ENCODE peak calls at places on chromosomes 12 and 14, in nine cellular contexts. J is endothelial cell of umbilical vein; Z is mammary epithelial cell; F is naive thymus-derived CD8-positive, alpha-beta T cell; O is RPMI7951; I is NCI-H2081; W is epithelial cell of proximal tubule; Q is iris pigment epithelial cell; V is Kasumi-1. M is an unnamed sample.

GRCh38 chr14:93047661-93048060 is 68.1 kb downstream of the ITPK1 start:
- DNase-seq in J (peak; percentile 19), Z (no peak), F (no peak), O (no peak), I (no peak), W (no peak), Q (no peak), V (no peak), M (no peak)

GRCh38 chr14:58765375-58765774 is 127.6 kb downstream of the DACT1 start:
- DNase-seq in J (no peak), Z (no peak), F (no peak), O (no peak), I (no peak), W (no peak), Q (no peak), V (no peak), M (no peak)

GRCh38 chr14:101457936-101458535 is 103.3 kb upstream of the DIO3 start:
- DNase-seq in J (no peak), Z (no peak), F (no peak), O (no peak), I (no peak), W (no peak), Q (no peak), V (no peak), M (no peak)

GRCh38 chr14:31205681-31206535 is 1.7 kb downstream of the HECTD1 start:
- DNase-seq in J (peak; percentile 39), Z (peak; percentile 36), F (no peak), O (peak; percentile 58), I (peak; percentile 6), W (no peak), Q (peak; percentile 88), V (peak; percentile 23), M (no peak)

GRCh38 chr14:69716483-69717187 is 50.3 kb upstream of the SRSF5 start:
- DNase-seq in J (peak; percentile 87), Z (peak; percentile 97), F (no peak), O (peak; percentile 83), I (no peak), W (peak; percentile 95), Q (peak; percentile 100), V (no peak), M (no peak)

GRCh38 chr12:1630081-1630826 is 1.2 kb downstream of the WNT5B start:
- DNase-seq in J (no peak), Z (no peak), F (no peak), O (peak; percentile 33), I (peak; percentile 64), W (no peak), Q (no peak), V (peak; percentile 10), M (no peak)

GRCh38 chr14:105275267-105275946 is 25.4 kb downstream of the BRF1 start:
- DNase-seq in J (no peak), Z (no peak), F (no peak), O (no peak), I (no peak), W (no peak), Q (peak; percentile 61), V (no peak), M (no peak)

GRCh38 chr14:99601301-99601945 is 2.6 kb downstream of the CCDC85C start:
- DNase-seq in J (no peak), Z (no peak), F (no peak), O (no peak), I (no peak), W (no peak), Q (no peak), V (no peak), M (no peak)

GRCh38 chr12:67362526-67362925 is 93.4 kb downstream of the CAND1 start:
- DNase-seq in J (no peak), Z (no peak), F (no peak), O (no peak), I (no peak), W (no peak), Q (no peak), V (peak; percentile 7), M (no peak)

GRCh38 chr14:91867316-91867988 is at the start of gene TC2N:
- DNase-seq in J (no peak), Z (no peak), F (peak; percentile 43), O (no peak), I (no peak), W (no peak), Q (no peak), V (no peak), M (peak; percentile 73)

GRCh38 chr14:86761611-86762010 is 1231.4 kb downstream of the GALC start:
- DNase-seq in J (no peak), Z (no peak), F (no peak), O (no peak), I (no peak), W (no peak), Q (no peak), V (no peak), M (no peak)

GRCh38 chr12:98513379-98514318 is 1.7 kb upstream of the TMPO start:
- DNase-seq in J (no peak), Z (no peak), F (no peak), O (no peak), I (no peak), W (no peak), Q (no peak), V (peak; percentile 40), M (no peak)

GRCh38 chr12:6553051-6553868 is 2.6 kb downstream of the IFFO1 start:
- DNase-seq in J (no peak), Z (no peak), F (no peak), O (peak; percentile 98), I (no peak), W (no peak), Q (peak; percentile 36), V (no peak), M (no peak)

GRCh38 chr12:95766356-95767019 is 24.1 kb downstream of the NTN4 start:
- DNase-seq in J (no peak), Z (no peak), F (no peak), O (no peak), I (no peak), W (no peak), Q (no peak), V (no peak), M (no peak)

GRCh38 chr12:3333583-3333982 is 157.4 kb upstream of the PRMT8 start:
- DNase-seq in J (no peak), Z (no peak), F (no peak), O (peak; percentile 28), I (no peak), W (no peak), Q (no peak), V (no peak), M (no peak)

GRCh38 chr12:89907659-89908058 is 199.0 kb upstream of the ATP2B1 start:
- DNase-seq in J (no peak), Z (no peak), F (no peak), O (no peak), I (no peak), W (no peak), Q (no peak), V (no peak), M (no peak)

GRCh38 chr12:114440450-114441383 is 34.8 kb upstream of the TBX5 start:
- DNase-seq in J (no peak), Z (no peak), F (no peak), O (no peak), I (no peak), W (no peak), Q (peak; percentile 5), V (no peak), M (no peak)

GRCh38 chr14:100350283-100350926 is 27.3 kb downstream of the SLC25A47 start:
- DNase-seq in J (no peak), Z (no peak), F (no peak), O (no peak), I (no peak), W (no peak), Q (no peak), V (no peak), M (no peak)

GRCh38 chr12:2139651-2140050 is 86.9 kb downstream of the CACNA1C start:
- DNase-seq in J (no peak), Z (no peak), F (no peak), O (no peak), I (no peak), W (no peak), Q (no peak), V (no peak), M (no peak)

GRCh38 chr12:49924847-49925246 is 21.1 kb upstream of the FAIM2 start:
- DNase-seq in J (no peak), Z (no peak), F (no peak), O (no peak), I (no peak), W (no peak), Q (no peak), V (no peak), M (no peak)

GRCh38 chr14:50395448-50395847 is 1.2 kb downstream of the CDKL1 start:
- DNase-seq in J (no peak), Z (no peak), F (no peak), O (no peak), I (no peak), W (no peak), Q (peak; percentile 21), V (no peak), M (no peak)

GRCh38 chr12:117394491-117394890 is 33.1 kb upstream of the NOS1 start:
- DNase-seq in J (no peak), Z (no peak), F (no peak), O (no peak), I (no peak), W (no peak), Q (no peak), V (no peak), M (no peak)

GRCh38 chr12:99004799-99005474 is 359.8 kb downstream of the APAF1 start:
- DNase-seq in J (no peak), Z (no peak), F (no peak), O (no peak), I (no peak), W (no peak), Q (no peak), V (no peak), M (no peak)

GRCh38 chr14:92088494-92088893 is 17.9 kb downstream of the ATXN3 start:
- DNase-seq in J (no peak), Z (no peak), F (no peak), O (no peak), I (no peak), W (no peak), Q (no peak), V (no peak), M (no peak)

GRCh38 chr14:88840926-88841325 is 16.5 kb downstream of the TTC8 start:
- DNase-seq in J (no peak), Z (no peak), F (no peak), O (no peak), I (no peak), W (no peak), Q (no peak), V (no peak), M (no peak)

GRCh38 chr12:116102019-116102418 is 175.5 kb downstream of the MED13L start:
- DNase-seq in J (no peak), Z (no peak), F (no peak), O (no peak), I (no peak), W (no peak), Q (no peak), V (no peak), M (no peak)

GRCh38 chr14:106652494-106652893 is 1126.1 kb downstream of the TMEM121 start:
- DNase-seq in J (no peak), Z (peak; percentile 25), F (no peak), O (no peak), I (no peak), W (no peak), Q (no peak), V (no peak), M (no peak)

GRCh38 chr14:57976701-57977100 is 110.8 kb upstream of the SLC35F4 start:
- DNase-seq in J (no peak), Z (no peak), F (no peak), O (no peak), I (no peak), W (no peak), Q (no peak), V (no peak), M (no peak)

GRCh38 chr14:65109357-65109756 is 7.0 kb upstream of the MAX start:
- DNase-seq in J (no peak), Z (no peak), F (no peak), O (no peak), I (no peak), W (no peak), Q (no peak), V (no peak), M (no peak)

GRCh38 chr14:101202627-101203404 is 299.3 kb upstream of the RTL1 start:
- DNase-seq in J (no peak), Z (no peak), F (no peak), O (no peak), I (no peak), W (no peak), Q (no peak), V (no peak), M (no peak)

GRCh38 chr12:66638666-66639065 is 40.2 kb downstream of the GRIP1 start:
- DNase-seq in J (no peak), Z (no peak), F (no peak), O (no peak), I (peak; percentile 14), W (no peak), Q (no peak), V (no peak), M (no peak)